ENCODE peak calls at places on chromosomes 6 and 20, in six cellular contexts. A, H, N, F, Q and Z are unnamed samples.

GRCh38 chr6:364609-365540 is 26.7 kb upstream of the IRF4 start:
- DNase-seq in N (no peak), H (no peak), Q (peak), A (no peak), F (no peak), Z (peak)

GRCh38 chr6:87722831-87723726 is 21.0 kb upstream of the AKIRIN2 start:
- DNase-seq in N (peak), H (no peak), Q (peak), A (peak), F (peak), Z (peak)

GRCh38 chr20:44743916-44744655 is 1.6 kb upstream of the KCNK15 start:
- DNase-seq in A (no peak), N (no peak), Q (no peak), F (no peak), H (peak), Z (no peak)

GRCh38 chr6:154555075-154555677 is 44.7 kb upstream of the CNKSR3 start:
- DNase-seq in N (no peak), A (peak), F (no peak), Q (no peak), H (no peak), Z (no peak)

GRCh38 chr6:142444388-142444787 is 142.6 kb downstream of the ADGRG6 start:
- DNase-seq in A (no peak), N (no peak), F (no peak), Q (no peak), H (no peak), Z (no peak)

GRCh38 chr6:139250296-139251274 is 41.2 kb downstream of the TXLNB start:
- DNase-seq in Q (peak), A (peak), H (peak), F (peak), N (no peak), Z (peak)

GRCh38 chr20:4550740-4551139 is 171.0 kb upstream of the PRND start:
- DNase-seq in F (no peak), A (no peak), Q (no peak), H (no peak), N (no peak), Z (no peak)

GRCh38 chr20:11035211-11035610 is 361.4 kb upstream of the JAG1 start:
- DNase-seq in F (no peak), N (no peak), Q (no peak), H (no peak), A (no peak), Z (no peak)

GRCh38 chr6:8679823-8680222 is 244.5 kb upstream of the SLC35B3 start:
- DNase-seq in Q (no peak), H (no peak), F (no peak), A (no peak), N (no peak), Z (no peak)

GRCh38 chr20:31652917-31653385 is 15.2 kb downstream of the COX4I2 start:
- DNase-seq in A (no peak), Q (no peak), F (peak), N (no peak), H (no peak), Z (no peak)

GRCh38 chr6:155959898-155960297 is 504.3 kb upstream of the NOX3 start:
- DNase-seq in Q (no peak), N (no peak), F (no peak), H (no peak), A (no peak), Z (no peak)

GRCh38 chr6:33983109-33983475 is 162.8 kb downstream of the GRM4 start:
- DNase-seq in N (no peak), H (peak), A (no peak), F (peak), Q (no peak), Z (no peak)

GRCh38 chr6:15363523-15364400 is 117.9 kb downstream of the JARID2 start:
- DNase-seq in F (no peak), H (no peak), N (no peak), Q (no peak), A (no peak), Z (peak)

GRCh38 chr6:32176476-32177181 is 745 bp upstream of the AGPAT1 start:
- DNase-seq in A (no peak), N (no peak), Q (no peak), F (peak), H (no peak), Z (no peak)

GRCh38 chr6:119350202-119351004 is 842 bp upstream of the MAN1A1 start:
- DNase-seq in H (no peak), N (no peak), Q (peak), A (no peak), F (peak), Z (peak)

GRCh38 chr6:74596586-74596985 is 609.3 kb downstream of the COL12A1 start:
- DNase-seq in A (no peak), F (no peak), N (no peak), Q (no peak), H (no peak), Z (no peak)

GRCh38 chr6:140153703-140154102 is 779.3 kb upstream of the CITED2 start:
- DNase-seq in A (no peak), H (no peak), Q (no peak), F (no peak), N (no peak), Z (no peak)

GRCh38 chr20:36792422-36792821 is 18.9 kb upstream of the DSN1 start:
- DNase-seq in Q (peak), A (no peak), F (peak), N (no peak), H (peak), Z (peak)

GRCh38 chr20:24891546-24892393 is 57.3 kb upstream of the CST7 start:
- DNase-seq in A (no peak), H (peak), N (no peak), F (no peak), Q (no peak), Z (no peak)

GRCh38 chr6:1645466-1646185 is 35.9 kb downstream of the FOXC1 start:
- DNase-seq in N (no peak), H (no peak), F (no peak), Q (no peak), A (no peak), Z (no peak)

GRCh38 chr6:63819831-63820230 is 184.2 kb downstream of the PHF3 start:
- DNase-seq in N (no peak), Q (no peak), F (peak), A (no peak), H (no peak), Z (no peak)

GRCh38 chr6:105596284-105596755 is 193.4 kb upstream of the PREP start:
- DNase-seq in N (no peak), F (peak), Q (no peak), A (peak), H (no peak), Z (no peak)

GRCh38 chr6:150395388-150396009 is 26.7 kb downstream of the IYD start:
- DNase-seq in A (no peak), H (peak), N (no peak), F (peak), Q (peak), Z (peak)

GRCh38 chr20:59525500-59526241 is 78.7 kb upstream of the PHACTR3 start:
- DNase-seq in A (no peak), F (peak), Q (peak), N (peak), H (peak), Z (peak)

GRCh38 chr6:116840091-116840490 is 11.2 kb upstream of the GPRC6A start:
- DNase-seq in N (no peak), F (peak), A (no peak), Q (no peak), H (no peak), Z (no peak)

GRCh38 chr6:161003336-161003735 is 11.8 kb downstream of the MAP3K4 start:
- DNase-seq in H (no peak), F (no peak), Q (no peak), A (no peak), N (no peak), Z (no peak)

GRCh38 chr6:27133281-27134227 is 113.9 kb upstream of the PRSS16 start:
- DNase-seq in N (peak), A (no peak), F (peak), Q (peak), H (no peak), Z (peak)

GRCh38 chr6:139977887-139978332 is 603.5 kb upstream of the CITED2 start:
- DNase-seq in N (no peak), Q (no peak), H (no peak), A (no peak), F (peak), Z (no peak)

GRCh38 chr20:58349586-58349985 is 39.4 kb upstream of the VAPB start:
- DNase-seq in Q (no peak), H (no peak), A (no peak), F (peak), N (no peak), Z (peak)

GRCh38 chr20:50320910-50321796 is 130.5 kb downstream of the CEBPB start:
- DNase-seq in Q (no peak), A (peak), F (peak), N (peak), H (peak), Z (peak)

GRCh38 chr6:136326038-136326561 is 36.5 kb upstream of the BCLAF1 start:
- DNase-seq in N (no peak), H (peak), Q (peak), A (no peak), F (peak), Z (no peak)

GRCh38 chr20:38608188-38608587 is 6.6 kb downstream of the ARHGAP40 start:
- DNase-seq in H (no peak), Q (no peak), A (no peak), N (no peak), F (no peak), Z (no peak)

GRCh38 chr6:111721677-111722219 is 116.1 kb upstream of the TRAF3IP2 start:
- DNase-seq in H (peak), N (no peak), A (no peak), F (peak), Q (peak), Z (peak)
- H3K4me3 ChIP-seq in H (no peak), N (no peak), A (no peak), F (no peak), Q (no peak), Z (no peak)

GRCh38 chr20:1003920-1004697 is 2.0 kb upstream of the RSPO4 start:
- DNase-seq in N (no peak), A (no peak), F (no peak), Q (no peak), H (no peak), Z (no peak)

GRCh38 chr20:1002682-1003561 is 811 bp upstream of the RSPO4 start:
- DNase-seq in F (no peak), Q (no peak), N (no peak), H (peak), A (no peak), Z (no peak)

GRCh38 chr20:1001116-1001515 is 995 bp downstream of the RSPO4 start:
- DNase-seq in Q (no peak), F (no peak), A (no peak), N (no peak), H (no peak), Z (no peak)

GRCh38 chr20:1005452-1006027 is 3.4 kb upstream of the RSPO4 start:
- DNase-seq in H (peak), N (no peak), A (no peak), F (peak), Q (peak), Z (peak)

GRCh38 chr20:1001981-1002681 is at the start of gene RSPO4:
- DNase-seq in F (no peak), A (no peak), N (no peak), H (peak), Q (no peak), Z (no peak)
- H3K4me3 ChIP-seq in F (peak), A (peak), N (peak), H (peak), Q (no peak), Z (no peak)

DNA sequence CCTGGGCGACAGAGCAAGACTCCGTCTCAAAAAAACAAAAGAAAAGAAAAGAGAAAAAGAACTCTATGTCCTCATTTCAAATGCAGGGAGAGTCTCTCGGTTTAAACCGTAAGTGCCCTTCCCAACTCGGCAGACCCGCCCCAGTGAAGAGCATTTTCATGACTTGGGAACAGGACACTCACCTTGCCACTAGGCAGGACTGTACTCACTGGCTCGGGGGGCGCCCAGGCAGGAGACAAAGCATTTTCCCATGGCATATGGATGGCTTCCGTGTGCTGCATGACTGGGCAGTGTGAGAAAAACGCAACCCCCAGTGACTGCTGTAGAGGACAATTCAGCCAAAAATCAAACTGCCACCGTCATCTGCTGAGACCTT is 23.7 kb upstream of the MRGBP start:
- DNase-seq in H (no peak), F (no peak), A (no peak), N (no peak), Q (no peak), Z (no peak)
- H3K4me3 ChIP-seq in H (no peak), F (no peak), A (no peak), N (no peak), Q (no peak), Z (no peak)

GRCh38 chr6:144989319-144990099 is 704.4 kb downstream of the UTRN start:
- DNase-seq in A (no peak), H (no peak), N (no peak), Q (no peak), F (no peak), Z (no peak)

GRCh38 chr6:144990768-144991167 is 705.6 kb downstream of the UTRN start:
- DNase-seq in F (no peak), A (no peak), H (no peak), Q (no peak), N (no peak), Z (no peak)

GRCh38 chr6:144986271-144986670 is 701.1 kb downstream of the UTRN start:
- DNase-seq in N (no peak), Q (no peak), H (no peak), F (no peak), A (no peak), Z (no peak)
- H3K4me3 ChIP-seq in N (no peak), Q (no peak), H (no peak), F (no peak), A (no peak), Z (no peak)

GRCh38 chr6:17103715-17104114 is 1.9 kb downstream of the STMND1 start:
- DNase-seq in F (no peak), H (no peak), N (no peak), Q (no peak), A (no peak), Z (no peak)

GRCh38 chr6:17098538-17098937 is 3.3 kb upstream of the STMND1 start:
- DNase-seq in H (peak), Q (no peak), F (peak), N (no peak), A (no peak), Z (no peak)

GRCh38 chr6:17102258-17102870 is 514 bp downstream of the STMND1 start:
- DNase-seq in F (no peak), H (no peak), N (no peak), A (no peak), Q (no peak), Z (no peak)

GRCh38 chr6:17099401-17100059 is 2.3 kb upstream of the STMND1 start:
- DNase-seq in N (no peak), A (no peak), Q (no peak), F (no peak), H (no peak), Z (no peak)

DNA sequence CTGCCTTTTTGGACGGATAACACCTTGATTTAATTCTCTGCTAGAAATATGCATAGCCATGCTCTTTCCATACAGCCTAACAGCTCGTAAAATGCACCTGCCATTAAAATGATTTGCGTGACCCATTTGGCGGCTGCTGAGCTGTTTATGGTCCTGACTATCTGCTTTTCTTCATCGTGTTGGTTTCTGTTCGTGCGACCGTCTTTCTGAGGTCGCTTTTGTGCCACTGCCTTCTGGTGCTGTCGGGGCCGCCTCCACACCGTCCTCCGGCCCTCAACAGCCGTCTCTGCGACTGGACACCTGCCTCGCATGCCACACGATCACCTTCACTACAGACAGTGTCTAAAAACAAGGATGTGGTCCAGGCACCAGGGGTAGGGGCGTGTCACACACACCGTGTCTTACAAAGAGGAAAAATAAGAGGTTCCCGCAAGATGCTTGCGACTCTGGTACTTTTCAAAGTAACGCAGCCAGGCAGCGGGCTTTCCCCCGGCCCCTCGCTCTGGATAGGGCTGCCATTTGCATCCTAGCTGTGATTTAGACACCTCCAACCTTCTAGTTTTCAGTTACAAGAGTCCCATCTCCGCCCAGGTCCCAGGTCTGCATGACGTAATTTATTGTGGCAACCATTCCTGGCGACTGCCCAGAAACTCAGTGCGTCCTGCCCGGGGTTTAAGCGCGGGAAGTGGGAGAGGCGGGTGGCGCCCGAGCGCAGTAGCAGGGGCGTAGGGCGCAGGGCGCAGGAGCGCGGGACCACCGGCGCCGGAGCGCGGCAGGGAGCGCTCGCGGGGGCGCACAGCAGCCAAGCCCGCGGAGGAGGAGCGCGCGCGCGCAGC is at the start of gene STMND1:
- DNase-seq in A (no peak), N (peak), F (peak), Q (no peak), H (peak), Z (peak)
- H3K4me3 ChIP-seq in A (peak), N (peak), F (peak), Q (no peak), H (peak), Z (no peak)

GRCh38 chr20:62368629-62369507 is 1.8 kb upstream of the LAMA5 start:
- DNase-seq in F (peak), Q (no peak), N (peak), H (peak), A (no peak), Z (no peak)
- H3K4me3 ChIP-seq in F (peak), Q (no peak), N (peak), H (peak), A (no peak), Z (no peak)